ENCODE peak calls at places on chromosome 18, in four cellular contexts. S is tibial artery, N is colonic mucosa, W is prostate gland. C is an unnamed sample.

GRCh38 chr18:78999939-79000338 is 20.3 kb downstream of the SALL3 start:
- DNase-seq in S (no peak), N (no peak), W (peak), C (no peak)

GRCh38 chr18:76979111-76979751 is 153.4 kb downstream of the MBP start:
- DNase-seq in S (no peak), N (peak), W (no peak), C (no peak)

GRCh38 chr18:76875390-76876330 is 53.3 kb downstream of the ZNF236 start:
- DNase-seq in S (no peak), N (peak), W (peak), C (no peak)

GRCh38 chr18:77749189-77749588 is 499.5 kb downstream of the GALR1 start:
- DNase-seq in S (no peak), N (no peak), W (no peak), C (no peak)

GRCh38 chr18:54181856-54182612 is 42.4 kb downstream of the MBD2 start:
- DNase-seq in S (no peak), N (no peak), W (no peak), C (peak)

GRCh38 chr18:53790817-53791216 is 433.7 kb downstream of the MBD2 start:
- DNase-seq in S (no peak), N (no peak), W (no peak), C (no peak)

GRCh38 chr18:9519431-9519830 is 44.1 kb downstream of the RALBP1 start:
- DNase-seq in S (no peak), N (no peak), W (no peak), C (no peak)

GRCh38 chr18:49304746-49305145 is 155.7 kb downstream of the DYM start:
- DNase-seq in S (no peak), N (no peak), W (no peak), C (no peak)

GRCh38 chr18:75784413-75784812 is 356.9 kb upstream of the SMIM21 start:
- DNase-seq in S (no peak), N (no peak), W (no peak), C (peak)

GRCh38 chr18:48913201-48913600 is 37.6 kb downstream of the SMAD7 start:
- DNase-seq in S (peak), N (peak), W (no peak), C (peak)

GRCh38 chr18:55731594-55732042 is 143.6 kb upstream of the TCF4 start:
- DNase-seq in S (no peak), N (no peak), W (no peak), C (no peak)

GRCh38 chr18:13471971-13472628 is 253.5 kb downstream of the LDLRAD4 start:
- DNase-seq in S (no peak), N (no peak), W (no peak), C (no peak)

GRCh38 chr18:79399275-79400081 is 3.7 kb downstream of the NFATC1 start:
- DNase-seq in S (no peak), N (no peak), W (no peak), C (no peak)

GRCh38 chr18:47422524-47422923 is 171.1 kb upstream of the SKOR2 start:
- DNase-seq in S (no peak), N (no peak), W (no peak), C (no peak)

GRCh38 chr18:48804856-48805610 is 145.7 kb downstream of the SMAD7 start:
- DNase-seq in S (peak), N (peak), W (no peak), C (no peak)

GRCh38 chr18:49072524-49072934 is 121.8 kb upstream of the SMAD7 start:
- DNase-seq in S (no peak), N (peak), W (no peak), C (no peak)

GRCh38 chr18:354003-354402 is 86.2 kb upstream of the THOC1 start:
- DNase-seq in S (no peak), N (no peak), W (no peak), C (no peak)

GRCh38 chr18:48442761-48443160 is 33.6 kb upstream of the ZBTB7C start:
- DNase-seq in S (no peak), N (no peak), W (no peak), C (no peak)

GRCh38 chr18:63477972-63478371 is 1.2 kb downstream of the SERPINB5 start:
- DNase-seq in S (no peak), N (no peak), W (no peak), C (no peak)

GRCh38 chr18:36711813-36712444 is 116.9 kb downstream of the TPGS2 start:
- DNase-seq in S (no peak), N (no peak), W (no peak), C (no peak)

GRCh38 chr18:57436193-57436964 is 1.2 kb downstream of the ONECUT2 start:
- DNase-seq in S (no peak), N (no peak), W (no peak), C (no peak)

GRCh38 chr18:57437782-57438668 is 2.9 kb downstream of the ONECUT2 start:
- DNase-seq in S (no peak), N (peak), W (no peak), C (peak)

GRCh38 chr18:57438669-57439616 is 3.8 kb downstream of the ONECUT2 start:
- DNase-seq in S (no peak), N (no peak), W (no peak), C (no peak)

GRCh38 chr18:57436965-57437333 is 1.8 kb downstream of the ONECUT2 start:
- DNase-seq in S (no peak), N (no peak), W (no peak), C (no peak)

GRCh38 chr18:57437433-57437781 is 2.2 kb downstream of the ONECUT2 start:
- DNase-seq in S (no peak), N (no peak), W (no peak), C (no peak)
- H3K4me3 ChIP-seq in S (no peak), N (no peak), W (no peak), C (no peak)

DNA sequence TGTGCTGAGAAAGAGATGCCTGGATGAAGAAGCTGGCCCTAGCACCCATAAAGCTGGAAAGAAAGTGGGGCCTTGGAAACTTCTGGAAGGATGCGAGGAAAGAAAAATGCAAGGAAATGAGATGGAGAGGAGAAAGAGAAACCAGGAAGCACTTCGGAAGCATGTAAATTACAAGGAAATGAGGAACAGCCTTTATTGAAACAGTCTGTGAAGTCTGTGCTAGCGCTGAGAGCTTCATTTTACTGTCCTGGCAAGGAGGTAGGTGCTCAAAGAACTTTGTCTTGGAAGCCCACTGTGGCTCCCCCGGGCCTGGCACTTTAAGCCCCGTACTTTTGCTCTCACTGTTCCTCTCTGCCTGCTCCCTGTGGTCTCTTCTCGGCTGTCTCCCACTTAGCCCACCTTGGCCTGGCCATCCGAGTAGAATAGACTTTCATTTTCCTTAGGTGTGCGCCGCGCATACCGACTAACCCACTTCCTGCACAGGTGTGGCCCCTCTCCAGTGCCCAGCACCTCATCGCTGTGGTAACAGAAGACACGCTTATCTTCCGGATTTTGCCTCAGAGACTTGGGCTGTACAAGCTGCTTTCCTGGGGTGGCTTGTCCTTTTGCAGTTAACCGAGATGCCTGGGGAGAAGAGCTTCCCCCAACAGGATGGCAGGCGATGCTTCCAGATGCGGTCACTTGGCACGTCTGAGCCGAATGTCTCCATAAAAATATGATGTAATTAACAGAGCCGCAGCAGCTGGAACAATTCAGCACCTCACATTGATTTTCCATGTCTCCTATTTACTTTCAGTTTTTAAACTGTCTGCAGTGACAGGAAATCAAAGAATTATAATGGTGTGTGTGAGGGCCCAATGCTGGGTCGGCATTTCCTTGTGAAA is 199.6 kb downstream of the HRH4 start:
- DNase-seq in S (no peak), N (peak), W (no peak), C (peak)
- H3K4me3 ChIP-seq in S (peak), N (peak), W (peak), C (peak)

GRCh38 chr18:11570770-11571169 is 38.6 kb upstream of the SLC35G4 start:
- DNase-seq in S (no peak), N (no peak), W (no peak), C (no peak)

GRCh38 chr18:11566236-11566965 is 43.0 kb upstream of the SLC35G4 start:
- DNase-seq in S (no peak), N (no peak), W (no peak), C (no peak)

GRCh38 chr18:11565716-11566115 is 43.7 kb upstream of the SLC35G4 start:
- DNase-seq in S (no peak), N (no peak), W (no peak), C (no peak)

GRCh38 chr18:11570073-11570588 is 39.3 kb upstream of the SLC35G4 start:
- DNase-seq in S (no peak), N (no peak), W (no peak), C (no peak)

GRCh38 chr18:11567391-11567790 is 42.0 kb upstream of the SLC35G4 start:
- DNase-seq in S (no peak), N (no peak), W (no peak), C (no peak)
- H3K4me3 ChIP-seq in S (no peak), N (no peak), W (no peak), C (no peak)

GRCh38 chr18:45801396-45802004 is 24.0 kb upstream of the SIGLEC15 start:
- DNase-seq in S (no peak), N (no peak), W (no peak), C (no peak)
- H3K4me3 ChIP-seq in S (no peak), N (no peak), W (no peak), C (no peak)

DNA sequence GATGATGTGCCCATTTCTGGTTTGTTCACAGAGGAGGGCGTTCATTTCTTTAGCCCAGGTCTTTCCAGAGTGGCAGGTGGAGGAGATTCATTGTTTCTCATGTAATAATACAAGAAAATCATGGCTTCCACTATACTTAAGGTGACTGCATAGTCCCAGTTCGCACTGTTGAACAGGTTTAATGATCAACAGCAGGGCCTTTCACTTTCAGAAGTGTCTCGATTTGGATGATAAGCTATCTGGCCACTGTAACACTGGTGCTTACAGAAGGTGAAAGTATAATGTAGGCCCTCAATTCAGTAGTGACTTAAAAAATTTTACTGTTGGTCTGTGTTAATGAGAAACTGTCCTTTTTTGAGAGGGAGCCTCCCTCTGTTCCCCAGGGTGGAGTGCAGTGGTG is 1.4 kb downstream of the RMC1 start:
- DNase-seq in S (no peak), N (no peak), W (no peak), C (peak)
- H3K4me3 ChIP-seq in S (peak), N (peak), W (no peak), C (peak)

DNA sequence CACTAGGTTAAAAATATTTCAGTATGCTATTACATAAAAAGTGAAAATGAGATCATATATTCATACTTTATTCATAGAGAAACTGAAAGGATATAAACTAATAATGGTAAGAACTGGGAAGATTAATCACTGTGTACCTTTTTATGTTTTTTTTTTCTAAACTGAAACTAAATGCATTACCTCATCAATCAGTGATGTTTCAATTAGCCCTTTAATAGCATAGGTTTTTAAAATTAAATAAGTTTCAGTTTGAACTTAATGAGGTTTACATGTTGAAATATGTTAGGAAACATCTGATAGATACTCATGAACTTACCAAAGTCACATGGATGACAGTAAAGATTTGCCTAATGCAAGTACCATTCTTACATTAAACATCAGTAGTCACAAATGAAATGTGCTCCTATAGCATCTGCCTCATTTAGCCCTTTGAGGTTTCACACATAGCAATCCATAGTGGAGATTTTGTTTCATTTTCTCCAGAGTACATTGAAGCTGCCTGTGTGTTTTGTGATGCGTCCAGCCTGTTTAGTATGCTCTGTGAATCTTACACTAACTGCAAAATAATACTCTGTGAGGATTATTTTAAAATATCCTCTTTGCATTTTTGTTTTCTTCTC is 8.9 kb downstream of the MAPRE2 start:
- DNase-seq in S (no peak), N (no peak), W (no peak), C (no peak)
- H3K4me3 ChIP-seq in S (no peak), N (no peak), W (no peak), C (peak)

DNA sequence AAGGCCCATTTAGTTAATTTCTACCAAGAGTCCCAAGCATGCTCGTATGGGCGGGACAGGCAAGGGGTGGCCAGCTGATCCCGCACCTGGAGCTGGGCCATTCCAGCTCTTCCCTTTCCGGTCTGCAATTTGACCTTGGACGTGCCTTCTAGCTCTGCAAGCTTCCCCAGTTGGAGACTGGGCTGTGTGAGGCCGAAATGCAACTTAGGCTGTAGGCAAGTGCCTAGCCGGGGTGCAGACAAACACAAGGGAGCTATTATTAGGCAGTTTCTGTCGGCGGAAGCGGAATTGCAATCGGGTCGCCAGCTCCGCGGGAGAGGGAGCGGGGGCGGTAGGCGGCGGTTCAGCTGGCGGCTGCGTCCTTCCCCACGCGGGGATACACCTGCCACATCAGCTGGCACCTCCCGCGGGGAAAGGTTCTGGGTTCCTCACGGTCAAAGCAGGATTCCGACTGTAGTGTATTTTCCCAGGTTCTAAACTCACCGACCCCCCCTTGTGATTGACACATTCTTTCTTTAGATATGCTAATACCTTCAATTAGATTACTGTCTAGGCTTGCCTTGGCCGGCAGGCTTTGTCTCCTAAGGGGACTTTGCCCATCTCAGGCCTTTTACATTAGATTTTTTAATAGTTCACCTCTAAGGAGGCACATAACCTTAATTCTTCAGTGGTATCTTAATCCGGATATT is 17.1 kb upstream of the ZNF532 start:
- DNase-seq in S (no peak), N (no peak), W (no peak), C (no peak)
- H3K4me3 ChIP-seq in S (peak), N (no peak), W (no peak), C (no peak)

DNA sequence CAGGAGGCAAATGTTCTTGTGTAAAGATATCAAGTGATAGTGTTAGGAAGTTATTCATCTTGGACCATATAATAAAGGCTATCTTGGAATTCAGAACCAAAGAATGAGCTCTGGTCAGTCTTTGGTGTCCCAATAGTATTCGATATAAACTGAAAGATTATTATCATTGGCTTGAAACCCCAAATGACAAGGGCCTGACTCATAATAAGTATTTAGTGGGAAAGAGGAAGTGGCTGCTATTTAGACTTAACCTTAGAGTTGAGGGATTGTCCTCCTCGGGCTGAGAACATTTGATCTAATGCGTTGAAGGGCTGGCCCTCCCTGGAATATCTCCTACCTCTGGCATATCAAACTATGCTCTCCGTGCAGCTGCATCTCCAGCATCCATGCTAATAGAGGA is 67.5 kb downstream of the CDH20 start:
- DNase-seq in S (no peak), N (no peak), W (no peak), C (no peak)
- H3K4me3 ChIP-seq in S (no peak), N (no peak), W (no peak), C (no peak)

GRCh38 chr18:67515987-67516431 is 511 bp downstream of the DSEL start:
- DNase-seq in S (peak), N (peak), W (peak), C (peak)

GRCh38 chr18:67513285-67513684 is 3.2 kb downstream of the DSEL start:
- DNase-seq in S (no peak), N (no peak), W (no peak), C (no peak)

GRCh38 chr18:67514901-67515540 is 1.5 kb downstream of the DSEL start:
- DNase-seq in S (no peak), N (no peak), W (no peak), C (no peak)

GRCh38 chr18:67516432-67517223 is at the start of gene DSEL:
- DNase-seq in S (peak), N (peak), W (peak), C (peak)

DNA sequence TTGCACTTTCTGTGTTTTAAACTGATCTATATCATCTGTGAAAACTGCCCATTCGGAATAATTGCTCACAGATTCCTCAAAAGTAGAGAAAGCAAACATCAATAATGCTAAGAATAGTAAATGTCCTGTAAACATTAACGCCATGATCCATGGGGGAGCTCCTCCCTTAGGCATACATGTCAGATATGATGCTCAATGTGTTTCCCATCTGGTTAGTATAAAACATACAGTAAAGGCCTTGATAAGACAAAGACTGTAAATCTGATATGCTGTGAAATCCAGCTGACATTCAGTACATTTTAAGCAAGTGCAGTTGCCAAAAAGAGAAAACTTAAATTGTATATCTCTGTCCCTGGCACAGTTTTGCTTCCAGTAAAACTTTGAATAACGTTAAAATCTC is 2.1 kb downstream of the DSEL start:
- DNase-seq in S (no peak), N (no peak), W (no peak), C (no peak)
- H3K4me3 ChIP-seq in S (peak), N (no peak), W (no peak), C (no peak)

DNA sequence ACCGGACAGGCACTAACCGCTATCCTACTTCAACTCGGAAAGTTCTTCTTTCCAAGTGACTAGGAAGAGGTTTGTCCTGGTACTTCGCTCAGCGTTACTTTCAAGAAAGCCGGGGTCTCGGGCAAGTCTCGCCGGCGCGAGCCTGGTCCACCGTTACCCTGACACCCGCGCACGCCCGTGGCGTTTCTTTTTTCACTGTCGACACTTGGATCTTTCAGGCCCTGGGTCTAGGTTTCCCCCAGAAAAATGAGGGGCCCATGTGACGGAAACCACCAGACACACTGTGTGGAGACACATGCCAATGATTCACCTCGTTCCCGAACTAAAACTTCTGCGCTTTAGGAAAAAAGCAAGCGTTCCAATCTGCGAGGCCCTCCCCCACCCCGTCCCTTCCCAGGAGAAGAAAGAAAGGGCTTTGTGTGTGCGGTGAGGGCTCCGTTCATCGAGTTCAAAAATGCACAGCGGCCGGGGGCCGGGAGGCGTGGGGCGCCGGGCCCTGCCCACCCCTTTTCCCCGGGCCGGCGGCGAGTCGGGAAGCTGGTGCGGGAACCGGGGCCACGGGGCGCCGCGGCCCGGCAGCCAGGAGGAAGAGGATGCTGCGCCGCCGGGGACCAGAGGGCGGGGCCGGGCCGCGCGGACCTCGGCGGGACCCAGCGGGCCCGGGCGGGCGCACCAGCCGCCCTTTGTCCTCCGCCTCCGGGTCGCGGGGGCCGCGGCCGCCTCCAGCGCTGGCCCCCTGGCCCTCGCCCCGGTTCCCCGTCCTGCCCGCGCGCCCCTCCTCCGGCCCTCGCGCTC is 2.6 kb downstream of the ZNF521 start:
- DNase-seq in S (peak), N (no peak), W (no peak), C (no peak)
- H3K4me3 ChIP-seq in S (peak), N (peak), W (peak), C (no peak)